ENCODE peak calls at places on chromosomes 3 and 15, in ten cellular contexts. One of them, this sample, is unnamed.

GRCh38 chr3:176755552-176755951 is 441.7 kb downstream of the TBL1XR1 start:
- DNase-seq in fibroblast of lung: no peak
- DNase-seq in HL-60: no peak
- DNase-seq in body of pancreas: no peak
- DNase-seq in cardiac fibroblast: no peak
- DNase-seq in heart left ventricle: no peak
- DNase-seq in HCT116: no peak
- DNase-seq in AG04450: no peak
- DNase-seq in neural progenitor cell: no peak
- DNase-seq in foreskin fibroblast: no peak
- DNase-seq in this sample: no peak

GRCh38 chr3:127375151-127375937 is 87.5 kb upstream of the PRR20G start:
- DNase-seq in fibroblast of lung: no peak
- DNase-seq in HL-60: no peak
- DNase-seq in body of pancreas: no peak
- DNase-seq in cardiac fibroblast: no peak
- DNase-seq in heart left ventricle: no peak
- DNase-seq in HCT116: no peak
- DNase-seq in AG04450: no peak
- DNase-seq in neural progenitor cell: no peak
- DNase-seq in foreskin fibroblast: no peak
- DNase-seq in this sample: no peak

GRCh38 chr3:136512391-136512790 is 239.8 kb downstream of the STAG1 start:
- DNase-seq in fibroblast of lung: peak
- DNase-seq in HL-60: no peak
- DNase-seq in body of pancreas: no peak
- DNase-seq in cardiac fibroblast: peak
- DNase-seq in heart left ventricle: no peak
- DNase-seq in HCT116: no peak
- DNase-seq in AG04450: peak
- DNase-seq in neural progenitor cell: no peak
- DNase-seq in foreskin fibroblast: peak
- DNase-seq in this sample: no peak

GRCh38 chr3:71225951-71226564 is 357.5 kb downstream of the FOXP1 start:
- DNase-seq in fibroblast of lung: no peak
- DNase-seq in HL-60: no peak
- DNase-seq in body of pancreas: no peak
- DNase-seq in cardiac fibroblast: no peak
- DNase-seq in heart left ventricle: no peak
- DNase-seq in HCT116: no peak
- DNase-seq in AG04450: no peak
- DNase-seq in neural progenitor cell: no peak
- DNase-seq in foreskin fibroblast: no peak
- DNase-seq in this sample: no peak

GRCh38 chr15:28919201-28919627 is 33.4 kb downstream of the APBA2 start:
- DNase-seq in fibroblast of lung: no peak
- DNase-seq in HL-60: no peak
- DNase-seq in body of pancreas: no peak
- DNase-seq in cardiac fibroblast: no peak
- DNase-seq in heart left ventricle: no peak
- DNase-seq in HCT116: no peak
- DNase-seq in AG04450: no peak
- DNase-seq in neural progenitor cell: no peak
- DNase-seq in foreskin fibroblast: no peak
- DNase-seq in this sample: no peak

GRCh38 chr15:70741107-70741511 is 22.2 kb downstream of the UACA start:
- DNase-seq in fibroblast of lung: peak
- DNase-seq in HL-60: no peak
- DNase-seq in body of pancreas: peak
- DNase-seq in cardiac fibroblast: peak
- DNase-seq in heart left ventricle: peak
- DNase-seq in HCT116: peak
- DNase-seq in AG04450: peak
- DNase-seq in neural progenitor cell: no peak
- DNase-seq in foreskin fibroblast: peak
- DNase-seq in this sample: peak

GRCh38 chr3:169623971-169624370 is 39.5 kb downstream of the MECOM start:
- DNase-seq in fibroblast of lung: no peak
- DNase-seq in HL-60: no peak
- DNase-seq in body of pancreas: no peak
- DNase-seq in cardiac fibroblast: no peak
- DNase-seq in heart left ventricle: no peak
- DNase-seq in HCT116: no peak
- DNase-seq in AG04450: no peak
- DNase-seq in neural progenitor cell: no peak
- DNase-seq in foreskin fibroblast: no peak
- DNase-seq in this sample: peak

GRCh38 chr3:24161841-24162240 is 216.8 kb downstream of the NR1D2 start:
- DNase-seq in fibroblast of lung: no peak
- DNase-seq in HL-60: no peak
- DNase-seq in body of pancreas: no peak
- DNase-seq in cardiac fibroblast: no peak
- DNase-seq in heart left ventricle: no peak
- DNase-seq in HCT116: no peak
- DNase-seq in AG04450: no peak
- DNase-seq in neural progenitor cell: peak
- DNase-seq in foreskin fibroblast: no peak
- DNase-seq in this sample: no peak

GRCh38 chr3:27022096-27022761 is 347.0 kb downstream of the NEK10 start:
- DNase-seq in fibroblast of lung: no peak
- DNase-seq in HL-60: no peak
- DNase-seq in body of pancreas: no peak
- DNase-seq in cardiac fibroblast: no peak
- DNase-seq in heart left ventricle: no peak
- DNase-seq in HCT116: no peak
- DNase-seq in AG04450: no peak
- DNase-seq in neural progenitor cell: peak
- DNase-seq in foreskin fibroblast: no peak
- DNase-seq in this sample: no peak

GRCh38 chr3:134366928-134367352 is 7.3 kb downstream of the AMOTL2 start:
- DNase-seq in fibroblast of lung: no peak
- DNase-seq in HL-60: no peak
- DNase-seq in body of pancreas: no peak
- DNase-seq in cardiac fibroblast: no peak
- DNase-seq in heart left ventricle: peak
- DNase-seq in HCT116: no peak
- DNase-seq in AG04450: no peak
- DNase-seq in neural progenitor cell: no peak
- DNase-seq in foreskin fibroblast: no peak
- DNase-seq in this sample: no peak

GRCh38 chr3:15324335-15324734 is 8.1 kb downstream of the SH3BP5 start:
- DNase-seq in fibroblast of lung: peak
- DNase-seq in HL-60: no peak
- DNase-seq in body of pancreas: peak
- DNase-seq in cardiac fibroblast: no peak
- DNase-seq in heart left ventricle: peak
- DNase-seq in HCT116: no peak
- DNase-seq in AG04450: no peak
- DNase-seq in neural progenitor cell: no peak
- DNase-seq in foreskin fibroblast: no peak
- DNase-seq in this sample: no peak

GRCh38 chr15:66862111-66862815 is 160.2 kb downstream of the SMAD6 start:
- DNase-seq in fibroblast of lung: no peak
- DNase-seq in HL-60: no peak
- DNase-seq in body of pancreas: no peak
- DNase-seq in cardiac fibroblast: peak
- DNase-seq in heart left ventricle: no peak
- DNase-seq in HCT116: no peak
- DNase-seq in AG04450: no peak
- DNase-seq in neural progenitor cell: no peak
- DNase-seq in foreskin fibroblast: no peak
- DNase-seq in this sample: no peak

GRCh38 chr15:66390670-66391069 is 4.0 kb downstream of the MAP2K1 start:
- DNase-seq in fibroblast of lung: no peak
- DNase-seq in HL-60: peak
- DNase-seq in body of pancreas: no peak
- DNase-seq in cardiac fibroblast: peak
- DNase-seq in heart left ventricle: no peak
- DNase-seq in HCT116: no peak
- DNase-seq in AG04450: no peak
- DNase-seq in neural progenitor cell: no peak
- DNase-seq in foreskin fibroblast: no peak
- DNase-seq in this sample: no peak

GRCh38 chr3:50316657-50317242 is 5.8 kb downstream of the HYAL2 start:
- DNase-seq in fibroblast of lung: peak
- DNase-seq in HL-60: no peak
- DNase-seq in body of pancreas: no peak
- DNase-seq in cardiac fibroblast: peak
- DNase-seq in heart left ventricle: peak
- DNase-seq in HCT116: peak
- DNase-seq in AG04450: no peak
- DNase-seq in neural progenitor cell: no peak
- DNase-seq in foreskin fibroblast: no peak
- DNase-seq in this sample: no peak

GRCh38 chr15:29348308-29348914 is 78.8 kb upstream of the NSMCE3 start:
- DNase-seq in fibroblast of lung: peak
- DNase-seq in HL-60: no peak
- DNase-seq in body of pancreas: no peak
- DNase-seq in cardiac fibroblast: no peak
- DNase-seq in heart left ventricle: no peak
- DNase-seq in HCT116: no peak
- DNase-seq in AG04450: peak
- DNase-seq in neural progenitor cell: peak
- DNase-seq in foreskin fibroblast: peak
- DNase-seq in this sample: no peak

GRCh38 chr3:35965908-35966307 is 326.6 kb downstream of the ARPP21 start:
- DNase-seq in fibroblast of lung: peak
- DNase-seq in HL-60: no peak
- DNase-seq in body of pancreas: no peak
- DNase-seq in cardiac fibroblast: peak
- DNase-seq in heart left ventricle: no peak
- DNase-seq in HCT116: no peak
- DNase-seq in AG04450: peak
- DNase-seq in neural progenitor cell: peak
- DNase-seq in foreskin fibroblast: peak
- DNase-seq in this sample: peak

GRCh38 chr15:58770519-58770856 is 614 bp upstream of the MINDY2 start:
- DNase-seq in fibroblast of lung: peak
- DNase-seq in HL-60: no peak
- DNase-seq in body of pancreas: no peak
- DNase-seq in cardiac fibroblast: peak
- DNase-seq in heart left ventricle: no peak
- DNase-seq in HCT116: no peak
- DNase-seq in AG04450: peak
- DNase-seq in neural progenitor cell: no peak
- DNase-seq in foreskin fibroblast: peak
- DNase-seq in this sample: peak

GRCh38 chr3:66053009-66053782 is 14.5 kb upstream of the MAGI1 start:
- DNase-seq in fibroblast of lung: no peak
- DNase-seq in HL-60: no peak
- DNase-seq in body of pancreas: peak
- DNase-seq in cardiac fibroblast: peak
- DNase-seq in heart left ventricle: peak
- DNase-seq in HCT116: no peak
- DNase-seq in AG04450: no peak
- DNase-seq in neural progenitor cell: no peak
- DNase-seq in foreskin fibroblast: no peak
- DNase-seq in this sample: no peak

DNA sequence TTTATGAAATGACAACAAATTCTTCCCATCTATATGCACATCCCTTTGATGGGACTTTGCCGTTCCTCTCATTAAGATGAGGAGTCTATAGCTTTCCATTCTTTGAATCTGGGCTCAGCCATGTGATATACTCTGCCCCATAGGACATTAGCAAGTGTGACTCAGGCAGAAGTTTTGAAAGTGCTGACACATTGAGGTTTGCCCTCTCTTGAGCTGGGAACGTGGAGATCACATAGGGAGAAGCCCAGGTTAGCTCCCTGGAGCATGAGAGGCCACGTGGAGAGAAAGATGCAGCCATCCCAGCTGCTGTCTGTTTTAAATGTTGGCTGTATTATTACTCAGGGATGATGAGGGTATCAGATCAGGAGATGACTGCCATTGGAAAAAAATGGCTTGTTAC is 67.8 kb upstream of the OXTR start:
- DNase-seq in fibroblast of lung: peak
- DNase-seq in HL-60: no peak
- DNase-seq in body of pancreas: no peak
- DNase-seq in cardiac fibroblast: peak
- DNase-seq in heart left ventricle: no peak
- DNase-seq in HCT116: no peak
- DNase-seq in AG04450: no peak
- DNase-seq in neural progenitor cell: no peak
- DNase-seq in foreskin fibroblast: peak
- DNase-seq in this sample: no peak
- TF ChIP-seq CTCF in fibroblast of lung: no peak
- TF ChIP-seq CTCF in HL-60: no peak
- TF ChIP-seq CTCF in body of pancreas: no peak
- TF ChIP-seq CTCF in cardiac fibroblast: no peak
- TF ChIP-seq CTCF in heart left ventricle: no peak
- TF ChIP-seq CTCF in HCT116: no peak
- TF ChIP-seq CTCF in AG04450: no peak
- TF ChIP-seq CTCF in neural progenitor cell: no peak
- TF ChIP-seq CTCF in foreskin fibroblast: no peak
- TF ChIP-seq CTCF in this sample: no peak

GRCh38 chr15:73560501-73561117 is 72.6 kb downstream of the NPTN start:
- DNase-seq in fibroblast of lung: peak
- DNase-seq in HL-60: no peak
- DNase-seq in body of pancreas: no peak
- DNase-seq in cardiac fibroblast: peak
- DNase-seq in heart left ventricle: no peak
- DNase-seq in HCT116: peak
- DNase-seq in AG04450: peak
- DNase-seq in neural progenitor cell: peak
- DNase-seq in foreskin fibroblast: peak
- DNase-seq in this sample: peak
- H3K4me3 ChIP-seq in fibroblast of lung: no peak
- H3K4me3 ChIP-seq in HL-60: no peak
- H3K4me3 ChIP-seq in body of pancreas: no peak
- H3K4me3 ChIP-seq in cardiac fibroblast: no peak
- H3K4me3 ChIP-seq in heart left ventricle: no peak
- H3K4me3 ChIP-seq in HCT116: no peak
- H3K4me3 ChIP-seq in AG04450: no peak
- H3K4me3 ChIP-seq in neural progenitor cell: no peak
- H3K4me3 ChIP-seq in foreskin fibroblast: no peak
- H3K4me3 ChIP-seq in this sample: no peak

DNA sequence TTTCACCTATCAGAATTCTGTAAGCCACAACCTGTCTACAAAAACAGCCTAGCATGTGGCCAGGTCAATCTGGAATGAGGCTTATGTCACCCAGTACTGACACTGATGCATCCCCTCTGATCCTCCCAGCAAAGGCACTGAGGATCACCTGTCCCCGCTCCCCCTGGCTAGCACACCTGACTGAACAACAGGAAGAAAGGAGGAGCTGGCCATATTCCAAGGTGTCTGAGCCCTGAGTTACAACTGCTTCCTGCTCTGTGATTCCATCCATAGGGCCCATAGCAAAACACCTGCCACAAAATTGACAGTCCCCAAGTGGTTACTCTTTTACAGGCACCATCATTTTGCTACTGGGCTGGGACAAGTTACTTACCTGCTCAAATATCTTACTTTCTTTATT is 555.5 kb upstream of the CFAP20DC start:
- DNase-seq in fibroblast of lung: no peak
- DNase-seq in HL-60: no peak
- DNase-seq in body of pancreas: peak
- DNase-seq in cardiac fibroblast: no peak
- DNase-seq in heart left ventricle: no peak
- DNase-seq in HCT116: no peak
- DNase-seq in AG04450: no peak
- DNase-seq in neural progenitor cell: no peak
- DNase-seq in foreskin fibroblast: no peak
- DNase-seq in this sample: no peak
- TF ChIP-seq CTCF in fibroblast of lung: no peak
- TF ChIP-seq CTCF in HL-60: no peak
- TF ChIP-seq CTCF in body of pancreas: no peak
- TF ChIP-seq CTCF in cardiac fibroblast: no peak
- TF ChIP-seq CTCF in heart left ventricle: no peak
- TF ChIP-seq CTCF in HCT116: no peak
- TF ChIP-seq CTCF in AG04450: no peak
- TF ChIP-seq CTCF in neural progenitor cell: no peak
- TF ChIP-seq CTCF in foreskin fibroblast: no peak
- TF ChIP-seq CTCF in this sample: no peak

GRCh38 chr3:106720510-106720909 is 656.7 kb upstream of the CCDC54 start:
- DNase-seq in fibroblast of lung: no peak
- DNase-seq in HL-60: no peak
- DNase-seq in body of pancreas: no peak
- DNase-seq in cardiac fibroblast: no peak
- DNase-seq in heart left ventricle: no peak
- DNase-seq in HCT116: no peak
- DNase-seq in AG04450: no peak
- DNase-seq in neural progenitor cell: peak
- DNase-seq in foreskin fibroblast: no peak
- DNase-seq in this sample: no peak
- H3K4me3 ChIP-seq in fibroblast of lung: no peak
- H3K4me3 ChIP-seq in HL-60: no peak
- H3K4me3 ChIP-seq in body of pancreas: no peak
- H3K4me3 ChIP-seq in cardiac fibroblast: no peak
- H3K4me3 ChIP-seq in heart left ventricle: no peak
- H3K4me3 ChIP-seq in HCT116: no peak
- H3K4me3 ChIP-seq in AG04450: no peak
- H3K4me3 ChIP-seq in neural progenitor cell: no peak
- H3K4me3 ChIP-seq in foreskin fibroblast: no peak
- H3K4me3 ChIP-seq in this sample: no peak

This sample was measured in retinal pigment epithelial cell.